ENCODE peak calls at places on chromosomes 12 and 14, in seven cellular contexts. G is amniotic stem cell; B is left ventricle myocardium inferior; N is HuH-7; Z is T-cell; R is naive thymus-derived CD4-positive, alpha-beta T cell; C is NAMALWA. E is an unnamed sample.

GRCh38 chr12:45191239-45191638 is 24.7 kb upstream of the ANO6 start:
- DNase-seq in N (no peak), B (no peak), G (no peak), C (no peak), Z (no peak), R (no peak), E (no peak)

GRCh38 chr12:112380663-112381420 is 1.4 kb downstream of the HECTD4 start:
- DNase-seq in G (no peak), R (no peak), N (no peak), C (no peak), B (no peak), Z (no peak), E (no peak)

GRCh38 chr14:61675291-61675690 is 20.0 kb upstream of the HIF1A start:
- DNase-seq in R (no peak), Z (no peak), C (no peak), N (no peak), G (no peak), B (no peak), E (no peak)

GRCh38 chr12:69097619-69098368 is 141.6 kb upstream of the CPSF6 start:
- DNase-seq in C (no peak), B (no peak), Z (no peak), N (no peak), G (no peak), R (no peak), E (no peak)

GRCh38 chr14:64221604-64222003 is 72.6 kb downstream of the ESR2 start:
- DNase-seq in R (no peak), B (no peak), C (no peak), N (no peak), G (no peak), Z (no peak), E (no peak)

GRCh38 chr14:32073537-32074189 is 3.4 kb upstream of the ARHGAP5 start:
- DNase-seq in B (no peak), N (peak), Z (peak), R (peak), C (peak), G (peak), E (peak)

GRCh38 chr14:39431416-39432178 is 636 bp downstream of the FBXO33 start:
- DNase-seq in G (peak), C (peak), B (peak), Z (peak), R (peak), N (no peak), E (peak)

GRCh38 chr12:121989266-121989950 is 32.3 kb upstream of the BCL7A start:
- DNase-seq in B (no peak), R (no peak), Z (no peak), C (no peak), N (no peak), G (no peak), E (no peak)

GRCh38 chr14:67453575-67454300 is 34.8 kb downstream of the TMEM229B start:
- DNase-seq in C (peak), G (no peak), R (no peak), N (no peak), B (no peak), Z (no peak), E (no peak)

GRCh38 chr12:12719496-12719895 is 2.3 kb downstream of the CDKN1B start:
- DNase-seq in G (no peak), B (no peak), N (no peak), Z (no peak), R (no peak), C (peak), E (no peak)

GRCh38 chr14:24368562-24369252 is 723 bp downstream of the NFATC4 start:
- DNase-seq in G (peak), N (no peak), C (peak), R (no peak), B (peak), Z (no peak), E (peak)

GRCh38 chr12:75994069-75994740 is 37.4 kb downstream of the PHLDA1 start:
- DNase-seq in C (no peak), B (no peak), G (no peak), R (no peak), Z (no peak), N (no peak), E (no peak)

GRCh38 chr12:52120951-52121847 is 41.7 kb downstream of the SMIM41 start:
- DNase-seq in N (no peak), R (no peak), Z (no peak), G (no peak), B (no peak), C (no peak), E (no peak)

GRCh38 chr12:57476162-57476992 is 3.3 kb downstream of the ARHGAP9 start:
- DNase-seq in B (no peak), C (no peak), Z (peak), N (peak), G (no peak), R (peak), E (no peak)

GRCh38 chr12:3363608-3364007 is 127.4 kb upstream of the PRMT8 start:
- DNase-seq in B (no peak), R (no peak), N (no peak), Z (no peak), C (no peak), G (no peak), E (peak)

GRCh38 chr14:96622926-96623325 is 120.7 kb downstream of the PAPOLA start:
- DNase-seq in C (no peak), G (no peak), B (no peak), N (no peak), R (no peak), Z (no peak), E (peak)

GRCh38 chr12:63897931-63898330 is 53.4 kb downstream of the SRGAP1 start:
- DNase-seq in Z (no peak), B (no peak), C (no peak), N (no peak), G (no peak), R (no peak), E (no peak)

GRCh38 chr14:98950356-98950895 is 321.6 kb downstream of the BCL11B start:
- DNase-seq in C (no peak), B (no peak), R (no peak), Z (no peak), N (no peak), G (no peak), E (no peak)

GRCh38 chr14:100524233-100524932 is 62.8 kb downstream of the BEGAIN start:
- DNase-seq in Z (no peak), B (peak), N (no peak), C (no peak), G (no peak), R (no peak), E (no peak)

GRCh38 chr14:37588956-37589737 is 5.9 kb downstream of the FOXA1 start:
- DNase-seq in N (no peak), C (no peak), R (no peak), B (no peak), G (no peak), Z (no peak), E (no peak)

GRCh38 chr14:81506512-81506911 is 27.1 kb downstream of the SEL1L start:
- DNase-seq in R (no peak), N (no peak), G (no peak), C (no peak), Z (no peak), B (no peak), E (no peak)

GRCh38 chr14:22099942-22100763 is 426.5 kb upstream of the OR4E1 start:
- DNase-seq in B (peak), N (peak), Z (peak), G (no peak), C (peak), R (peak), E (peak)

GRCh38 chr12:133206390-133206789 is 25.1 kb downstream of the ZNF268 start:
- DNase-seq in Z (no peak), B (no peak), N (no peak), C (no peak), R (no peak), G (no peak), E (no peak)

GRCh38 chr12:93376436-93377251 is 1.1 kb upstream of the NUDT4 start:
- DNase-seq in G (no peak), N (peak), Z (no peak), B (peak), R (peak), C (no peak), E (no peak)

GRCh38 chr14:75088566-75089373 is 19.3 kb downstream of the ZC2HC1C start:
- DNase-seq in Z (no peak), C (peak), G (peak), R (peak), N (peak), B (no peak), E (peak)

GRCh38 chr14:45194964-45195363 is 58.0 kb downstream of the MIS18BP1 start:
- DNase-seq in B (no peak), Z (no peak), N (no peak), C (no peak), R (no peak), G (no peak), E (no peak)

GRCh38 chr12:76249501-76249900 is 98.7 kb downstream of the BBS10 start:
- DNase-seq in B (no peak), R (no peak), Z (no peak), N (no peak), C (no peak), G (no peak), E (no peak)

GRCh38 chr12:106171117-106171750 is 32.5 kb upstream of the NUAK1 start:
- DNase-seq in G (no peak), Z (no peak), B (no peak), R (no peak), N (no peak), C (no peak), E (no peak)

GRCh38 chr14:24774167-24774915 is 140.4 kb upstream of the GZMB start:
- DNase-seq in G (no peak), N (no peak), B (no peak), C (no peak), Z (no peak), R (no peak), E (no peak)

GRCh38 chr14:30195946-30196345 is 268.3 kb upstream of the PRKD1 start:
- DNase-seq in N (no peak), B (no peak), R (no peak), Z (no peak), C (no peak), G (no peak), E (no peak)

GRCh38 chr12:127300753-127301152 is 966.2 kb upstream of the TMEM132C start:
- DNase-seq in B (no peak), N (no peak), G (no peak), Z (no peak), R (no peak), C (no peak), E (no peak)

GRCh38 chr12:120093336-120093591 is 23.3 kb downstream of the RAB35 start:
- DNase-seq in N (no peak), C (no peak), B (no peak), G (no peak), R (no peak), Z (no peak), E (no peak)

GRCh38 chr12:107891967-107892366 is 117.5 kb downstream of the ASCL4 start:
- DNase-seq in G (no peak), N (no peak), B (no peak), R (no peak), Z (no peak), C (peak), E (no peak)

E was measured in tibial artery.